ENCODE peak calls at places on chromosomes 7 and 10, in six cellular contexts. X is spleen, F is GM12891, Y is Panc1, H is GM23338, W is sigmoid colon. E is an unnamed sample.

GRCh38 chr10:109403551-109403950 is 519.8 kb downstream of the XPNPEP1 start:
- DNase-seq in X (no peak), F (no peak), Y (no peak), H (no peak), W (no peak), E (no peak)

GRCh38 chr10:66778351-66778750 is 147.5 kb upstream of the LRRTM3 start:
- DNase-seq in X (no peak), F (no peak), Y (no peak), H (no peak), W (no peak), E (no peak)

GRCh38 chr10:112471878-112472487 is 25.0 kb downstream of the VTI1A start:
- DNase-seq in X (no peak), F (no peak), Y (peak; percentile 50), H (peak; percentile 71), W (no peak), E (no peak)

GRCh38 chr10:5944389-5945202 is 32.7 kb downstream of the IL15RA start:
- DNase-seq in X (no peak), F (no peak), Y (peak; percentile 53), H (no peak), W (peak; percentile 97), E (no peak)

GRCh38 chr7:129089521-129090212 is 34.8 kb upstream of the TNPO3 start:
- DNase-seq in X (no peak), F (no peak), Y (no peak), H (no peak), W (no peak), E (no peak)

GRCh38 chr10:15229268-15229667 is 60.8 kb upstream of the NMT2 start:
- DNase-seq in X (no peak), F (no peak), Y (no peak), H (no peak), W (no peak), E (no peak)

GRCh38 chr7:142771353-142771723 is 568 bp downstream of the PRSS2 start:
- DNase-seq in X (no peak), F (no peak), Y (no peak), H (no peak), W (no peak), E (no peak)

GRCh38 chr7:69661342-69661741 is 63.1 kb downstream of the AUTS2 start:
- DNase-seq in X (no peak), F (no peak), Y (no peak), H (no peak), W (no peak), E (no peak)

GRCh38 chr10:22655312-22655973 is 58.9 kb downstream of the PIP4K2A start:
- DNase-seq in X (no peak), F (no peak), Y (peak; percentile 81), H (no peak), W (no peak), E (no peak)

GRCh38 chr7:139655305-139655704 is 122.5 kb downstream of the HIPK2 start:
- DNase-seq in X (no peak), F (no peak), Y (no peak), H (no peak), W (no peak), E (no peak)

GRCh38 chr10:109895095-109895818 is 28.1 kb downstream of the XPNPEP1 start:
- DNase-seq in X (no peak), F (no peak), Y (no peak), H (no peak), W (no peak), E (peak; percentile 92)

GRCh38 chr7:100908512-100908911 is 12.8 kb upstream of the ACHE start:
- DNase-seq in X (no peak), F (no peak), Y (no peak), H (no peak), W (no peak), E (no peak)

GRCh38 chr7:121075952-121076349 is 87.4 kb downstream of the CPED1 start:
- DNase-seq in X (no peak), F (no peak), Y (no peak), H (no peak), W (no peak), E (no peak)

GRCh38 chr7:25735674-25736242 is 416.2 kb upstream of the NFE2L3 start:
- DNase-seq in X (no peak), F (no peak), Y (no peak), H (no peak), W (no peak), E (no peak)

GRCh38 chr7:130401531-130401930 is 21.2 kb downstream of the CPA1 start:
- DNase-seq in X (no peak), F (no peak), Y (no peak), H (no peak), W (no peak), E (no peak)

GRCh38 chr7:84069036-84069435 is 125.6 kb downstream of the SEMA3A start:
- DNase-seq in X (no peak), F (no peak), Y (no peak), H (no peak), W (no peak), E (no peak)

DNA sequence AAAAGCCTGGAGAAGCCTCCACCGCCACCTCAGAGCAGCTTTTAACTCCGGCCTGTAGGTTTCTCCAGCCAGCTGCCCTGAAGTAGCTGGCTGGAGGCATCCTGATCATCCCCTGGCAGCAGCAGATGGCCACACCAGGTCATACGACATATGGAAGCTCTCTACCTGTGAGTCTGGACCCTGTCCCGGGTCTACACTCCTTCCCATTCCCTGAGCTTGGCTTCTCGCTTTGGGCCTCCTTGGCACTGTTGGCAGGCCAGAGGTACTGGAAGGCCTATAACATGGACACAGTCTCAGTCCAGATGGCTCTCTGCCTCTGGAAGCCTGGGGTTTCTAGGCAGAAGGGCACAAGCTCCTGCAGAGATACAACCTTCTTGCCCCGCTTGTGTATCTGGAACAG is 43.5 kb upstream of the TRIM8 start:
- DNase-seq in X (no peak), F (no peak), Y (no peak), H (no peak), W (peak; percentile 48), E (no peak)
- TF ChIP-seq POLR2AphosphoS5 in X (no peak), F (no peak), Y (no peak), H (no peak), W (no peak), E (no peak)

GRCh38 chr7:1555046-1555812 is 776 bp downstream of the TMEM184A start:
- DNase-seq in X (no peak), F (no peak), Y (no peak), H (peak; percentile 60), W (no peak), E (no peak)
- TF ChIP-seq POLR2AphosphoS5 in X (peak; percentile 7), F (no peak), Y (no peak), H (no peak), W (no peak), E (no peak)

GRCh38 chr10:70297224-70297623 is 13.4 kb upstream of the NPFFR1 start:
- DNase-seq in X (no peak), F (no peak), Y (no peak), H (no peak), W (no peak), E (no peak)

GRCh38 chr10:70295321-70295720 is 11.5 kb upstream of the NPFFR1 start:
- DNase-seq in X (no peak), F (no peak), Y (no peak), H (no peak), W (peak; percentile 67), E (no peak)

GRCh38 chr10:70293169-70293813 is 9.5 kb upstream of the NPFFR1 start:
- DNase-seq in X (no peak), F (peak; percentile 46), Y (no peak), H (no peak), W (no peak), E (no peak)

GRCh38 chr10:70295946-70296345 is 12.1 kb upstream of the NPFFR1 start:
- DNase-seq in X (no peak), F (no peak), Y (no peak), H (no peak), W (no peak), E (no peak)

GRCh38 chr10:70296406-70296899 is 12.6 kb upstream of the NPFFR1 start:
- DNase-seq in X (peak; percentile 88), F (no peak), Y (peak; percentile 50), H (no peak), W (peak; percentile 95), E (peak; percentile 93)
- TF ChIP-seq POLR2AphosphoS5 in X (peak; percentile 83), F (no peak), Y (no peak), H (no peak), W (peak; percentile 14), E (peak; percentile 83)

GRCh38 chr7:29987083-29987482 is 2.5 kb downstream of the SCRN1 start:
- DNase-seq in X (no peak), F (no peak), Y (peak; percentile 36), H (no peak), W (no peak), E (no peak)

GRCh38 chr7:29987821-29988317 is 1.7 kb downstream of the SCRN1 start:
- DNase-seq in X (peak; percentile 58), F (no peak), Y (peak; percentile 81), H (peak; percentile 61), W (no peak), E (no peak)

GRCh38 chr7:29988391-29989256 is 977 bp downstream of the SCRN1 start:
- DNase-seq in X (peak; percentile 93), F (peak; percentile 38), Y (peak; percentile 76), H (peak; percentile 69), W (peak; percentile 78), E (no peak)

GRCh38 chr7:29990931-29991330 is 1.3 kb upstream of the SCRN1 start:
- DNase-seq in X (no peak), F (no peak), Y (no peak), H (no peak), W (no peak), E (no peak)

GRCh38 chr7:29989257-29989995 is at the start of gene SCRN1:
- DNase-seq in X (peak; percentile 88), F (peak; percentile 72), Y (no peak), H (peak; percentile 68), W (peak; percentile 75), E (no peak)
- TF ChIP-seq POLR2AphosphoS5 in X (peak; percentile 70), F (no peak), Y (peak; percentile 5), H (peak; percentile 66), W (peak; percentile 72), E (no peak)

DNA sequence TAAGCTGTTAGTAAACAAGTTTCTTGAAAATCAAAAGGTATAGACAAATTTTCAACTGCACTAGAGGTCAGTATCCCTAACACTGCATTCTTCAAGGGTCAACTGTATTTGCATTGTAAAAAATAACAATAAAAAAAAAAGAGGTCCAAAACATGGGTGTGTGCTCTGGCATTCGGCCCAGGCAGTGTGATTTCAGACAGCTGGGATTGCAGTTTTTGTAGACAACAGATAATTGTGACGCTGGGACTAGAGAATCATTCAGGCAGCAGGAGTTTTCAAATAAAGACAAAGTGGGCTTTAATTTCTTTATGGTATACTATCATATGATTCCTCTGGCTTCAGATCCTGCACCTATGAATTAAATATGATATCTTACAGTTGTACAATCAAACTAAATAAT is 543.2 kb upstream of the SEMA3D start:
- DNase-seq in X (no peak), F (no peak), Y (no peak), H (no peak), W (no peak), E (no peak)
- TF ChIP-seq POLR2AphosphoS5 in X (no peak), F (no peak), Y (no peak), H (no peak), W (no peak), E (no peak)

DNA sequence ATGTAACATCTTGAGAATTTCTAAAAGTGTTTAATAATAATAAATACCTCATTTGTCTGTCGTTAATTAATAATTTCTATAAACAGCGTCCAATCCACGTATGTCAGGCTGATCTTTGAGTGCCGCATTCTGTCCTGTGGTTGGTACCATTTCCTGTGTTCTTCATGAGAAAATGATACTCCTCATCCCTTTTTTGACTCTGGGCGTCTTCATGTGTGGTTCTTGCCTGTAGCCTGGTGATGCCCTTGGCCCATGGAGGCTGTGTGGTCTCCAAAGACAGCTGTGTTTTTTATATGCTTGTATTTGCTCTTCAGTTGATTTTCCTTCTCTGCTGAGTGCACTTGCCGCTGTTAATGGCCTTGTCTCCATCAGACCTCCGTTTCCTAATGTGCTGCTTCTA is 31.5 kb downstream of the GLRX3 start:
- DNase-seq in X (no peak), F (no peak), Y (no peak), H (no peak), W (no peak), E (no peak)
- TF ChIP-seq POLR2AphosphoS5 in X (no peak), F (no peak), Y (no peak), H (no peak), W (no peak), E (no peak)

E was measured in esophagus muscularis mucosa.